ENCODE peak calls at places on chromosomes 16 and 17, in seven cellular contexts. O is astrocyte; Y is T-helper 2 cell; F is EL; S is activated CD8-positive, alpha-beta memory T cell treated with anti-CD3 and anti-CD28 coated beads for 24 hours; M is HuH-7.5; L is GM13976. E is an unnamed sample.

GRCh38 chr17:42509916-42510315 is 26.1 kb upstream of the NAGLU start:
- DNase-seq in O (no peak), Y (no peak), F (no peak), S (no peak), M (no peak), L (no peak), E (no peak)

GRCh38 chr16:11328172-11329079 is 16.8 kb upstream of the RMI2 start:
- DNase-seq in O (peak), Y (no peak), F (peak), S (peak), M (no peak), L (peak), E (peak)

GRCh38 chr16:66515543-66516171 is 34.3 kb downstream of the TK2 start:
- DNase-seq in O (peak), Y (no peak), F (peak), S (no peak), M (no peak), L (peak), E (peak)

GRCh38 chr17:79618383-79619067 is 7.7 kb upstream of the RBFOX3 start:
- DNase-seq in O (no peak), Y (no peak), F (no peak), S (no peak), M (no peak), L (no peak), E (peak)

GRCh38 chr16:87233928-87234327 is 83.3 kb downstream of the C16orf95 start:
- DNase-seq in O (peak), Y (no peak), F (peak), S (no peak), M (no peak), L (no peak), E (peak)

GRCh38 chr16:50196736-50197135 is 43.6 kb downstream of the TENT4B start:
- DNase-seq in O (peak), Y (no peak), F (peak), S (no peak), M (no peak), L (no peak), E (no peak)

GRCh38 chr16:23254338-23254737 is 47.8 kb upstream of the SCNN1B start:
- DNase-seq in O (peak), Y (no peak), F (peak), S (no peak), M (no peak), L (no peak), E (no peak)

GRCh38 chr17:28920191-28920590 is 17.3 kb upstream of the DHRS13 start:
- DNase-seq in O (no peak), Y (no peak), F (no peak), S (no peak), M (no peak), L (no peak), E (no peak)

GRCh38 chr16:87487361-87487924 is 5.4 kb downstream of the ZCCHC14 start:
- DNase-seq in O (no peak), Y (no peak), F (no peak), S (no peak), M (no peak), L (no peak), E (peak)

GRCh38 chr16:89613101-89613953 is at the start of gene DPEP1:
- DNase-seq in O (no peak), Y (no peak), F (no peak), S (no peak), M (no peak), L (no peak), E (peak)

GRCh38 chr17:28105501-28105900 is 63.0 kb downstream of the NLK start:
- DNase-seq in O (no peak), Y (no peak), F (no peak), S (no peak), M (no peak), L (no peak), E (no peak)

GRCh38 chr17:48175692-48176450 is 68.3 kb downstream of the SNX11 start:
- DNase-seq in O (peak), Y (no peak), F (peak), S (no peak), M (no peak), L (no peak), E (no peak)

GRCh38 chr16:53839150-53839549 is 135.2 kb downstream of the FTO start:
- DNase-seq in O (no peak), Y (no peak), F (no peak), S (no peak), M (no peak), L (no peak), E (no peak)

GRCh38 chr16:19765860-19766553 is 47.9 kb downstream of the IQCK start:
- DNase-seq in O (no peak), Y (no peak), F (no peak), S (no peak), M (no peak), L (no peak), E (no peak)

GRCh38 chr16:26430618-26431017 is 636.1 kb upstream of the C16orf82 start:
- DNase-seq in O (no peak), Y (no peak), F (no peak), S (no peak), M (no peak), L (no peak), E (no peak)

GRCh38 chr17:75594499-75595283 is 7.1 kb downstream of the MYO15B start:
- DNase-seq in O (no peak), Y (no peak), F (no peak), S (no peak), M (no peak), L (no peak), E (peak)

GRCh38 chr17:60079401-60079861 is 710 bp upstream of the HEATR6 start:
- DNase-seq in O (peak), Y (no peak), F (peak), S (no peak), M (peak), L (no peak), E (no peak)

GRCh38 chr17:35257080-35257701 is 14.3 kb downstream of the SLFN5 start:
- DNase-seq in O (peak), Y (no peak), F (peak), S (no peak), M (no peak), L (no peak), E (no peak)

GRCh38 chr16:1152123-1152638 is 725 bp upstream of the CACNA1H start:
- DNase-seq in O (no peak), Y (peak), F (no peak), S (peak), M (no peak), L (no peak), E (peak)

GRCh38 chr16:11105038-11105903 is 150.7 kb downstream of the SOCS1 start:
- DNase-seq in O (peak), Y (no peak), F (peak), S (no peak), M (peak), L (peak), E (no peak)

GRCh38 chr17:73493212-73493814 is 150.9 kb downstream of the SDK2 start:
- DNase-seq in O (no peak), Y (no peak), F (no peak), S (no peak), M (no peak), L (no peak), E (peak)

GRCh38 chr17:32288600-32288999 is 23.0 kb downstream of the RHBDL3 start:
- DNase-seq in O (no peak), Y (no peak), F (no peak), S (no peak), M (no peak), L (no peak), E (no peak)

GRCh38 chr17:32258383-32259121 is 7.1 kb upstream of the RHBDL3 start:
- DNase-seq in O (no peak), Y (no peak), F (no peak), S (no peak), M (no peak), L (no peak), E (no peak)

GRCh38 chr16:66551362-66551761 is 1.0 kb upstream of the CKLF start:
- DNase-seq in O (no peak), Y (peak), F (peak), S (peak), M (peak), L (peak), E (peak)

GRCh38 chr17:79053251-79053925 is 21.2 kb upstream of the ENGASE start:
- DNase-seq in O (peak), Y (no peak), F (peak), S (no peak), M (no peak), L (no peak), E (no peak)

GRCh38 chr16:88512728-88513674 is 57.2 kb upstream of the ZC3H18 start:
- DNase-seq in O (no peak), Y (no peak), F (no peak), S (no peak), M (no peak), L (no peak), E (no peak)

GRCh38 chr17:7239091-7240027 is at the start of gene PHF23:
- DNase-seq in O (peak), Y (peak), F (peak), S (peak), M (peak), L (peak), E (peak)

GRCh38 chr16:75476817-75477216 is 12.3 kb upstream of the TMEM170A start:
- DNase-seq in O (no peak), Y (no peak), F (no peak), S (no peak), M (no peak), L (no peak), E (no peak)

GRCh38 chr16:29915590-29916247 is 10.3 kb downstream of the KCTD13 start:
- DNase-seq in O (peak), Y (no peak), F (peak), S (no peak), M (no peak), L (no peak), E (no peak)

GRCh38 chr16:27600386-27600785 is 50.4 kb downstream of the KATNIP start:
- DNase-seq in O (no peak), Y (no peak), F (no peak), S (no peak), M (no peak), L (no peak), E (peak)

GRCh38 chr16:11370084-11370931 is 25.0 kb downstream of the RMI2 start:
- DNase-seq in O (no peak), Y (no peak), F (no peak), S (no peak), M (no peak), L (peak), E (no peak)